ENCODE peak calls at places on chromosomes 2 and 18, in four cellular contexts. T is RWPE1, K is fibroblast of mammary gland, X is IMR-90. U is an unnamed sample.

GRCh38 chr2:119111115-119111975 is 47.2 kb downstream of the C1QL2 start:
- DNase-seq in K (no peak), T (no peak), X (no peak), U (no peak)

GRCh38 chr2:189751080-189751658 is 11.4 kb downstream of the OSGEPL1 start:
- DNase-seq in K (peak), T (peak), X (peak), U (peak)

GRCh38 chr2:236967499-236967783 is 118.2 kb upstream of the COPS8 start:
- DNase-seq in T (no peak), K (no peak), X (no peak), U (no peak)

GRCh38 chr18:79459946-79460345 is 64.2 kb downstream of the NFATC1 start:
- DNase-seq in X (no peak), K (no peak), T (no peak), U (no peak)

GRCh38 chr18:47284691-47285370 is 33.4 kb upstream of the SKOR2 start:
- DNase-seq in X (no peak), K (no peak), T (no peak), U (no peak)

GRCh38 chr2:235669269-235669831 is 175.5 kb downstream of the AGAP1 start:
- DNase-seq in T (peak), K (peak), X (peak), U (peak)

GRCh38 chr2:108182489-108182888 is 57.3 kb upstream of the SULT1C3 start:
- DNase-seq in T (no peak), K (peak), X (no peak), U (peak)

GRCh38 chr2:65096948-65097347 is 33.0 kb downstream of the RAB1A start:
- DNase-seq in X (peak), T (no peak), K (peak), U (no peak)

GRCh38 chr2:238728322-238729260 is 119.3 kb upstream of the TWIST2 start:
- DNase-seq in K (peak), X (peak), T (peak), U (peak)

GRCh38 chr2:216991563-216991962 is 131.7 kb upstream of the TNP1 start:
- DNase-seq in T (no peak), X (peak), K (peak), U (peak)

GRCh38 chr18:68054669-68055068 is 538.1 kb upstream of the DSEL start:
- DNase-seq in X (no peak), K (no peak), T (no peak), U (no peak)

GRCh38 chr2:32228181-32228580 is 36.5 kb downstream of the NLRC4 start:
- DNase-seq in X (no peak), K (no peak), T (no peak), U (no peak)

GRCh38 chr2:133787207-133787606 is 218.9 kb upstream of the NCKAP5 start:
- DNase-seq in T (no peak), K (peak), X (peak), U (peak)

GRCh38 chr18:10745971-10746370 is 220.1 kb downstream of the NAPG start:
- DNase-seq in T (no peak), K (no peak), X (no peak), U (no peak)

GRCh38 chr2:25159947-25160346 is 8.4 kb downstream of the POMC start:
- DNase-seq in T (peak), K (peak), X (peak), U (no peak)

GRCh38 chr2:30425326-30425725 is 21.7 kb upstream of the LCLAT1 start:
- DNase-seq in X (no peak), T (no peak), K (peak), U (peak)

GRCh38 chr18:49016648-49017539 is 66.1 kb upstream of the SMAD7 start:
- DNase-seq in T (peak), X (peak), K (peak), U (peak)

GRCh38 chr18:50418650-50419049 is 43.8 kb downstream of the SKA1 start:
- DNase-seq in T (no peak), K (no peak), X (no peak), U (no peak)

GRCh38 chr2:32289165-32290054 is 11.7 kb downstream of the YIPF4 start:
- DNase-seq in X (peak), T (peak), K (peak), U (peak)

GRCh38 chr2:205764502-205764815 is 82.2 kb downstream of the NRP2 start:
- DNase-seq in K (no peak), T (no peak), X (no peak), U (no peak)

GRCh38 chr2:7950035-7950612 is 731.7 kb upstream of the ID2 start:
- DNase-seq in X (no peak), T (no peak), K (peak), U (peak)

GRCh38 chr2:31654241-31654640 is 73.5 kb upstream of the SRD5A2 start:
- DNase-seq in K (no peak), X (no peak), T (no peak), U (no peak)

GRCh38 chr2:119758881-119759450 is 756 bp upstream of the PTPN4 start:
- DNase-seq in T (no peak), K (no peak), X (no peak), U (no peak)

GRCh38 chr18:3297025-3297984 is 35.4 kb downstream of the MYL12B start:
- DNase-seq in K (peak), T (peak), X (peak), U (peak)

GRCh38 chr2:29075894-29076700 is 1.8 kb upstream of the PCARE start:
- DNase-seq in T (no peak), K (peak), X (peak), U (no peak)

GRCh38 chr2:145203931-145204330 is 684.0 kb upstream of the ZEB2 start:
- DNase-seq in X (no peak), K (no peak), T (no peak), U (no peak)

GRCh38 chr2:212145111-212145510 is 393.5 kb downstream of the ERBB4 start:
- DNase-seq in K (peak), T (no peak), X (peak), U (peak)

GRCh38 chr2:238973038-238973772 is 125.3 kb downstream of the TWIST2 start:
- DNase-seq in T (no peak), K (peak), X (peak), U (peak)

GRCh38 chr2:144434865-144435264 is 85.1 kb downstream of the ZEB2 start:
- DNase-seq in K (no peak), T (no peak), X (no peak), U (no peak)

GRCh38 chr2:135050132-135050531 is 2.0 kb upstream of the RAB3GAP1 start:
- DNase-seq in K (no peak), X (no peak), T (no peak), U (no peak)

GRCh38 chr2:135050684-135051083 is 1.4 kb upstream of the RAB3GAP1 start:
- DNase-seq in K (no peak), X (no peak), T (no peak), U (no peak)

GRCh38 chr2:135055182-135055786 is 3.2 kb downstream of the RAB3GAP1 start:
- DNase-seq in K (peak), T (peak), X (peak), U (peak)

GRCh38 chr2:135052997-135053474 is 944 bp downstream of the RAB3GAP1 start:
- DNase-seq in K (no peak), T (no peak), X (no peak), U (peak)

DNA sequence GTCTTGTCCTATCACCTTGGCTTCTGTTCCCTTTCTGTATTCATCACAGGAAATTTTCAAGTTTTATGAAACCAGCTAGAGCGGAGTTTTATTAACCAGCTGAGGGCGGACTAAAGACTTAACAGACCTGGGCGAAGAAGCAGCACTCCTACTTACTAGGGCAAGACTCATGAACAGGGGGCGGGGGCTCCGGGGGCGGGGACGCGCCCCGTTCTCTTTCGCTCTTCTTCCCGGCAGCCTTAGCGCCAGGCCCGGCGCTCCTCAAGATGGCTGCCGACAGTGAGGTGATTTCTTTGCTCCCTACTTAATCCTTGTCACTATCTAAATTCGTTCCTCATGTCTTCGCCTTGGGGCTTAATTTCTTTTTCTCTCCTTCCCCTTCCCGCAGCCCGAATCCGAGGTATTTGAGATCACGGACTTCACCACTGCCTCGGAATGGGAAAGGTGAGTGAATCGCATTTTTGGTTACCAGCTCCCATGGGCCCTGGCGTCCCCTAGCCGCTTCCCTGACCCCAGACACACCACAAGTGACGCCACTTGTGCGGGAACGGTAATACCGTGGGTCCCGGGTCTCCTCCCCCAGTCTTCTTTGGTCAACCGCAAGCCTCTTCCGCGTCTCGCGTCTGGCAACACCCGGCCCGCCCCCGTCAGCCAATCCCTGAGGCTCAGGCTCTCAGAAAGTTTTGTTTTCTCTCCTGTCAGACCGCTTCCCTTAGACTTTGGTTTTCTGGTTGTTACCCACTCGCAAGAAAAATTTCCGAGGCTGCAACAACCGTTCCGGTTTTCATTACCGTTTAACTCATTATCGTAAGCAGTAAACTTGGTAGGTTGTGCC is at the start of gene RAB3GAP1:
- DNase-seq in X (peak), T (peak), K (peak), U (peak)
- TF ChIP-seq CTCF in X (no peak), T (no peak), K (no peak), U (no peak)

DNA sequence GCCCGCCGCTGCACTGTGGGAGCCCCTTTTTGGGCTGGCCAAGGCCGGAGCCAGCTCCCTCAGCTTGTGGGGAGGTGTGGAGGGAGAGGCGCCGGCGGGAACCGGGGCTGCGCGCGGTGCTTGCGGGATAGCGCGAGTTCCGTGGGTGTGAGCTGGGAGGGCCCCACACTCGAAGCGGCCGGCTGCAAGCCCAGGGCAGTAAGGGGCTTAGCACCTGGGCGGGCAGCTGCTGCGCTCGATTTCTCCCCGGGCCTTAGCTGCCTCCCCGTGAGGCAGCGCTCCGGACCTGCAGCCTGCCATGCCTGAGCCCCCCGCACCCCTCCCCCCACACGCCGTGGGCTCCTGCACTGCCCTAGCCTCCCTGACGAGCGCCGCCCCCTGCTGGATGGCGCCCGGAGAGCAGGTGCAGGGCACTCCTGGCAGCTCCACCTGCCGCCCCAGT is 124.4 kb downstream of the CCDC178 start:
- DNase-seq in T (no peak), X (no peak), K (no peak), U (no peak)
- TF ChIP-seq CTCF in T (no peak), X (no peak), K (no peak), U (no peak)

GRCh38 chr18:7735194-7735593 is 168.1 kb downstream of the PTPRM start:
- DNase-seq in X (no peak), T (no peak), K (no peak), U (no peak)
- TF ChIP-seq CTCF in X (no peak), T (no peak), K (peak), U (peak)

DNA sequence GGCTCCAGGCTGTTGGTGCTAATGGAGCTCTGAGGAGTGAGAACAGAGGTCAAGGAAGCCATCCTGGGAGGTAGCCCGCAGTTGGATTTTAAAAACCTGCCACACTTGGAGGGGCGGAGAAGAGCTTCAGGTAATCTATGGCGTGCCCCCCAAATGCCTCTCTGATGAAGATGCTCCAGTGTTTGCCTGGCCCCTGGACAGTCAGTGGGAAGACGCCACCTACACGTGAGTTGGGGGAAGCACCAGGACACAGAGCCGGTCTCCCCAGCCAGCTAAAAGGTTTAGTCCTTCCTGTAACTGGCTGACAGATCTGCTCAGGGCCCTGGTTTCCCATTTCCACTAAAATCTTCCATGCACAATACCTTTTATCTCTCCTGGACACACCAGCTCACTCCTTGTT is 225.0 kb downstream of the TTC32 start:
- DNase-seq in T (no peak), X (no peak), K (no peak), U (no peak)
- TF ChIP-seq CTCF in T (no peak), X (no peak), K (no peak), U (no peak)

GRCh38 chr2:109280804-109281203 is 151.8 kb downstream of the SH3RF3 start:
- DNase-seq in K (no peak), T (no peak), X (no peak), U (no peak)
- TF ChIP-seq CTCF in K (no peak), T (no peak), X (no peak), U (no peak)

GRCh38 chr2:224640694-224641093 is 55.5 kb upstream of the CUL3 start:
- DNase-seq in X (no peak), T (no peak), K (no peak), U (no peak)
- TF ChIP-seq CTCF in X (no peak), T (no peak), K (no peak), U (no peak)

GRCh38 chr2:111958901-111959300 is 60.5 kb downstream of the MERTK start:
- DNase-seq in X (no peak), K (no peak), T (no peak), U (no peak)
- TF ChIP-seq CTCF in X (peak), K (no peak), T (no peak), U (peak)

DNA sequence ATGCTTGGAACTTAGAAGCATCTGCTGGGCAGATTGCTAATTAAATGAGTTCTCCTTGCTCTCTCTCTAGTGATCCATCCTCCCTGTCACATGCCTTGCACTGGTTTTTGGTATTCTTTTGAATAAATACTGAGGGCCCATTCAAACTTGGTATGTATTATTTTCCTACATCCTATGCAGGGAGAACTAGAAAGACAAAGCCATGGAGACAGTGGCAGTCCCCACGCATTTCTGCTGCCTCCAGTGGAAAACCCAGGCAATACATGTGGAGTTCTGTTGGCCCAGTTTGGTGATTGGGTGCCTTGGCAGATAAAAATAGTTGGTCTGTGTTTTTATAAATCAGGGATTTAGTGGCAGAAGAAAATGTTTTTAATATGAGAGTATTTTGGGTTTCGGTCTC is 68.7 kb downstream of the DIS3L2 start:
- DNase-seq in K (no peak), T (no peak), X (no peak), U (no peak)
- TF ChIP-seq CTCF in K (peak), T (peak), X (no peak), U (peak)

U was measured in fibroblast of the aortic adventitia.